ENCODE peak calls at places on chromosomes 7 and 10, in four cellular contexts. T is PC-9, S is astrocyte, C is fibroblast of lung. U is an unnamed sample. For H4K20me1, the result is how much of the 10 kb centered on the place peaks cover.

GRCh38 chr7:96061844-96062243 is 260.1 kb downstream of the SLC25A13 start:
- DNase-seq in T (no peak), S (no peak), C (no peak), U (peak)

GRCh38 chr7:44196450-44196872 is 4.3 kb upstream of the YKT6 start:
- DNase-seq in S (no peak), T (peak), C (peak), U (peak)

GRCh38 chr7:141704112-141704511 is 2.1 kb upstream of the DENND11 start:
- DNase-seq in T (no peak), C (no peak), S (no peak), U (no peak)

GRCh38 chr7:107860241-107860961 is 30.6 kb upstream of the DLD start:
- DNase-seq in S (no peak), T (no peak), C (no peak), U (peak)

GRCh38 chr10:104324931-104325330 is 13.3 kb downstream of the ITPRIP start:
- DNase-seq in S (no peak), T (no peak), C (no peak), U (no peak)

GRCh38 chr10:87861566-87861952 is 1.8 kb downstream of the KLLN start:
- DNase-seq in C (peak), T (peak), S (peak), U (peak)

GRCh38 chr7:111137296-111138195 is 46.6 kb downstream of the LRRN3 start:
- DNase-seq in S (peak), T (peak), C (peak), U (no peak)

GRCh38 chr7:70178787-70179186 is 580.5 kb downstream of the AUTS2 start:
- DNase-seq in T (no peak), S (peak), C (peak), U (peak)

GRCh38 chr7:23239253-23239652 is 7.3 kb upstream of the GPNMB start:
- DNase-seq in T (no peak), S (no peak), C (no peak), U (no peak)

DNA sequence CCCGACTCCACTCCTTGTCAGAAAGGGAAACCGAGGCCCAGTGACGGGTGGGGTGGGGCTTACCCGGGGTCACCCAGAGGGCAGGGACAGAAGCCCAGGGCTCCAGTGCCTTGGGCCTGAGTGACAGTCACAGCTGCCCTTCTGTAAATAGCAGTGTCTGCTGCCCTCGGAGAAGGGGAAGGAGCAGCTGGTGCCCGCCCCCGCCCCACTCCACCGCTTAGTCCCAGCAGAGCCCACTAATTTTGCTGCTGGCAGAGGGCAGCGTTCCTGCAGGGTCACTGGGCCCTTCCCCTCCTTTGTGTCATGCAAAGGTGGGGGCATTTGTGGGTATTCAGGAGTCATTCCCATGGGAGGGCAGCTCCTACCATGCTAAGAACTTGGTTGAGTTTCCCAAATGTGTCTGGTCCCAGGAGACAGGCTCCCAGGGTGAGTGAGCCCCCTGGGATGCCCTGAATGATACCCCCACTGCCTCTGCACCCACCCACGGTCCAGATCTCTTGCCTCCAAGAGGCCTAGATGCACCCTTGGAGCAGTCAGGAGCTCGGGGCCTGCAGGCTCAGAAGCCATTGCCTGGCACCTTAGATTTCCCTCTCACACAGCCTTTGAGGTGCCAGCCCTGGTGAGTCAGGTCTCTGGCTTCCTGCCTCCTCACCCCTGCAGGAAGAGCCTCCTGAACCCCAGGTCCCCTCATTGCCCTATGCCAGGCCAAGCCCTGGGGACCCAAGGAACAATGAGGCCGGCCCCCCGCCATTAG is 17.2 kb downstream of the SH2B2 start:
- DNase-seq in T (no peak), S (no peak), C (no peak), U (no peak)
- H3K4me3 ChIP-seq in T (no peak), S (no peak), C (no peak), U (no peak)

GRCh38 chr10:79128241-79128922 is 59.6 kb downstream of the ZMIZ1 start:
- DNase-seq in T (no peak), C (no peak), S (no peak), U (no peak)
- H4K20me1 ChIP-seq in T (under half), C (under half), S (half or more), U (half or more)

GRCh38 chr7:1559626-1560590 is 3.9 kb upstream of the TMEM184A start:
- DNase-seq in S (no peak), T (peak), C (no peak), U (no peak)
- H3K27ac ChIP-seq in S (no peak), T (peak), C (no peak), U (no peak)

GRCh38 chr7:140479739-140480084 is 407 bp upstream of the MKRN1 start:
- DNase-seq in S (no peak), T (no peak), C (no peak), U (no peak)
- H3K4me3 ChIP-seq in S (peak), T (peak), C (peak), U (peak)

DNA sequence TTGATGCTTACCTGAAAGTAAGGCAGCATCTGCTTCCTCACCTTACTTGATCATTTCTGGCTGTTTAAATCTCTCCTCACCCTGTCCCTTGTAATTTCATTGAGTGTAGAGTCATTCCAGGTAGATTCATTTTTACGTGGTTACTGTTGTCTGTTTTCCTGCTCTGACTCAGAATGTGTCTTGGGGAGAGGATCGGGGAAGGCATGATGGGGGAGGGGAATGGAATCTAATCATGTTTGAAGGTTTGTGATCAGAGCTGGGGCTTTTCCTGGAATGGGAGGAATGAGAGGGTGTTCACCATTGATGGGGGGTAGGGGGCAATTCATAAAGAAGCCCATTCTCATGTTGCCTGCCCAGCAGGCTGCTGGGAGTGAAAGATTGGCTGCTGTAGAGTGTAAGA is 18.7 kb downstream of the SEC24C start:
- DNase-seq in T (no peak), C (peak), S (peak), U (no peak)
- H4K20me1 ChIP-seq in T (under half), C (under half), S (half or more), U (under half)

GRCh38 chr7:28156401-28156800 is 24.2 kb downstream of the JAZF1 start:
- DNase-seq in S (no peak), T (no peak), C (no peak), U (no peak)
- H3K27ac ChIP-seq in S (no peak), T (no peak), C (no peak), U (no peak)

GRCh38 chr7:146285418-146285817 is 168.8 kb downstream of the CNTNAP2 start:
- DNase-seq in T (no peak), C (no peak), S (no peak), U (no peak)
- H3K4me3 ChIP-seq in T (no peak), C (no peak), S (no peak), U (no peak)

DNA sequence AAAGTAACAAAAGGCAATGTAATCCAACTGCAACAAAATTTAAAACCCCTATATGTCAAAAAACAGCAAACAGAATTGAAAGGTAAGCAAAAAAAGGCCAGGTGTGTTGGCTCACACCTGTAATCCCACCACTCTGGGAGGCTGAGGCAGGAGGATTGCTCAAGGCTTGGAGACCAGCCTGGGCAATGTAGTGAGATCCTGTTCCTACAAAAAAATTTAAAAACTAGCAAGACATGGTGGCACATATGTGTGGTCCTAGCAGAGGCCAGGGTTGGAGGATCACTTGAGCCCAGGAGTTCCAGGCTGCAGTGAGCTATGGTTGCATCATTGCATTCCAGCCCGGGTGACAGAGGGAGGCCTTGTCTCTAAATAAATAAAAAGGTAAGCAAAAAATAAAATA is 212.1 kb upstream of the KLF14 start:
- DNase-seq in C (no peak), T (no peak), S (no peak), U (no peak)
- H4K20me1 ChIP-seq in C (under half), T (under half), S (under half), U (under half)